ENCODE peak calls at places on chromosome 18, in four cellular contexts. One of them, this sample, is unnamed.

GRCh38 chr18:36066001-36066400 is 1.4 kb downstream of the RPRD1A start:
- DNase-seq in IMR-90: peak
- DNase-seq in neuronal stem cell: no peak
- DNase-seq in adipocyte: peak
- DNase-seq in this sample: peak

GRCh38 chr18:55280515-55280914 is 307.5 kb downstream of the TCF4 start:
- DNase-seq in adipocyte: no peak
- DNase-seq in neuronal stem cell: no peak
- DNase-seq in IMR-90: peak
- DNase-seq in this sample: no peak

GRCh38 chr18:54946149-54946581 is 13.1 kb downstream of the CCDC68 start:
- DNase-seq in adipocyte: peak
- DNase-seq in neuronal stem cell: no peak
- DNase-seq in IMR-90: peak
- DNase-seq in this sample: peak

GRCh38 chr18:76227759-76228158 is 267.3 kb downstream of the ZNF516 start:
- DNase-seq in adipocyte: no peak
- DNase-seq in IMR-90: no peak
- DNase-seq in neuronal stem cell: no peak
- DNase-seq in this sample: no peak

GRCh38 chr18:986552-986951 is 81.9 kb downstream of the ADCYAP1 start:
- DNase-seq in neuronal stem cell: no peak
- DNase-seq in IMR-90: no peak
- DNase-seq in adipocyte: no peak
- DNase-seq in this sample: no peak

GRCh38 chr18:70128271-70128670 is 77.2 kb downstream of the RTTN start:
- DNase-seq in IMR-90: no peak
- DNase-seq in neuronal stem cell: no peak
- DNase-seq in adipocyte: no peak
- DNase-seq in this sample: no peak

GRCh38 chr18:55326134-55326533 is 261.9 kb downstream of the TCF4 start:
- DNase-seq in IMR-90: no peak
- DNase-seq in neuronal stem cell: no peak
- DNase-seq in adipocyte: no peak
- DNase-seq in this sample: no peak

GRCh38 chr18:3037423-3037915 is 24.5 kb upstream of the LPIN2 start:
- DNase-seq in neuronal stem cell: no peak
- DNase-seq in IMR-90: peak
- DNase-seq in adipocyte: peak
- DNase-seq in this sample: peak

GRCh38 chr18:24930974-24931373 is 421.0 kb downstream of the ZNF521 start:
- DNase-seq in adipocyte: no peak
- DNase-seq in neuronal stem cell: no peak
- DNase-seq in IMR-90: no peak
- DNase-seq in this sample: no peak

GRCh38 chr18:34595673-34596072 is 114.4 kb upstream of the DTNA start:
- DNase-seq in adipocyte: peak
- DNase-seq in IMR-90: peak
- DNase-seq in neuronal stem cell: no peak
- DNase-seq in this sample: peak

GRCh38 chr18:46333371-46334199 is 229.4 kb downstream of the HAUS1 start:
- DNase-seq in adipocyte: peak
- DNase-seq in neuronal stem cell: peak
- DNase-seq in IMR-90: no peak
- DNase-seq in this sample: peak

GRCh38 chr18:23274638-23275482 is 139.6 kb downstream of the CABLES1 start:
- DNase-seq in neuronal stem cell: no peak
- DNase-seq in adipocyte: no peak
- DNase-seq in IMR-90: no peak
- DNase-seq in this sample: no peak

GRCh38 chr18:37253424-37254255 is 312.0 kb downstream of the CELF4 start:
- DNase-seq in IMR-90: no peak
- DNase-seq in neuronal stem cell: peak
- DNase-seq in adipocyte: peak
- DNase-seq in this sample: no peak

GRCh38 chr18:44700652-44701051 is 20.0 kb downstream of the SETBP1 start:
- DNase-seq in IMR-90: no peak
- DNase-seq in neuronal stem cell: no peak
- DNase-seq in adipocyte: no peak
- DNase-seq in this sample: peak

GRCh38 chr18:11320981-11321380 is 171.6 kb upstream of the PIEZO2 start:
- DNase-seq in adipocyte: peak
- DNase-seq in neuronal stem cell: no peak
- DNase-seq in IMR-90: peak
- DNase-seq in this sample: peak

GRCh38 chr18:38006541-38006940 is 440.9 kb upstream of the CELF4 start:
- DNase-seq in adipocyte: no peak
- DNase-seq in IMR-90: no peak
- DNase-seq in neuronal stem cell: no peak
- DNase-seq in this sample: no peak

GRCh38 chr18:76801567-76802505 is 20.5 kb upstream of the ZNF236 start:
- DNase-seq in IMR-90: peak
- DNase-seq in neuronal stem cell: peak
- DNase-seq in adipocyte: peak
- DNase-seq in this sample: peak

GRCh38 chr18:50926521-50926920 is 41.3 kb upstream of the ELAC1 start:
- DNase-seq in adipocyte: no peak
- DNase-seq in neuronal stem cell: no peak
- DNase-seq in IMR-90: no peak
- DNase-seq in this sample: no peak

GRCh38 chr18:53698907-53699306 is 525.6 kb downstream of the MBD2 start:
- DNase-seq in neuronal stem cell: peak
- DNase-seq in IMR-90: no peak
- DNase-seq in adipocyte: peak
- DNase-seq in this sample: no peak

GRCh38 chr18:3604626-3605408 is 154.8 kb downstream of the TGIF1 start:
- DNase-seq in neuronal stem cell: no peak
- DNase-seq in adipocyte: peak
- DNase-seq in IMR-90: peak
- DNase-seq in this sample: peak

GRCh38 chr18:59051470-59052165 is 88.1 kb upstream of the SEC11C start:
- DNase-seq in neuronal stem cell: no peak
- DNase-seq in adipocyte: peak
- DNase-seq in IMR-90: no peak
- DNase-seq in this sample: peak

GRCh38 chr18:12403601-12404506 is 3.9 kb upstream of the PRELID3A start:
- DNase-seq in adipocyte: peak
- DNase-seq in neuronal stem cell: no peak
- DNase-seq in IMR-90: peak
- DNase-seq in this sample: peak

GRCh38 chr18:42187611-42188378 is 232.8 kb downstream of the PIK3C3 start:
- DNase-seq in neuronal stem cell: no peak
- DNase-seq in adipocyte: no peak
- DNase-seq in IMR-90: no peak
- DNase-seq in this sample: peak

GRCh38 chr18:56565596-56566355 is 72.6 kb downstream of the TXNL1 start:
- DNase-seq in neuronal stem cell: no peak
- DNase-seq in IMR-90: peak
- DNase-seq in adipocyte: peak
- DNase-seq in this sample: peak

GRCh38 chr18:55322176-55322735 is 265.7 kb downstream of the TCF4 start:
- DNase-seq in adipocyte: peak
- DNase-seq in neuronal stem cell: peak
- DNase-seq in IMR-90: peak
- DNase-seq in this sample: peak

GRCh38 chr18:25072205-25072604 is 279.8 kb downstream of the ZNF521 start:
- DNase-seq in adipocyte: no peak
- DNase-seq in neuronal stem cell: no peak
- DNase-seq in IMR-90: no peak
- DNase-seq in this sample: no peak

GRCh38 chr18:57376503-57376902 is 24.1 kb downstream of the ST8SIA3 start:
- DNase-seq in IMR-90: no peak
- DNase-seq in neuronal stem cell: no peak
- DNase-seq in adipocyte: no peak
- DNase-seq in this sample: no peak

GRCh38 chr18:56815926-56816325 is 164.8 kb downstream of the WDR7 start:
- DNase-seq in IMR-90: no peak
- DNase-seq in neuronal stem cell: no peak
- DNase-seq in adipocyte: peak
- DNase-seq in this sample: no peak

GRCh38 chr18:59056706-59057492 is 82.8 kb upstream of the SEC11C start:
- DNase-seq in neuronal stem cell: peak
- DNase-seq in adipocyte: peak
- DNase-seq in IMR-90: peak
- DNase-seq in this sample: peak

GRCh38 chr18:45106331-45106774 is 425.7 kb downstream of the SETBP1 start:
- DNase-seq in IMR-90: no peak
- DNase-seq in neuronal stem cell: no peak
- DNase-seq in adipocyte: peak
- DNase-seq in this sample: peak

GRCh38 chr18:36514778-36515177 is 217.3 kb downstream of the FHOD3 start:
- DNase-seq in adipocyte: no peak
- DNase-seq in IMR-90: no peak
- DNase-seq in neuronal stem cell: peak
- DNase-seq in this sample: no peak

GRCh38 chr18:47191956-47192355 is 15.8 kb upstream of the IER3IP1 start:
- DNase-seq in IMR-90: peak
- DNase-seq in neuronal stem cell: no peak
- DNase-seq in adipocyte: no peak
- DNase-seq in this sample: no peak

GRCh38 chr18:48848641-48849143 is 102.1 kb downstream of the SMAD7 start:
- DNase-seq in neuronal stem cell: no peak
- DNase-seq in IMR-90: no peak
- DNase-seq in adipocyte: peak
- DNase-seq in this sample: peak

GRCh38 chr18:27363918-27364317 is 178.8 kb upstream of the CHST9 start:
- DNase-seq in neuronal stem cell: no peak
- DNase-seq in IMR-90: no peak
- DNase-seq in adipocyte: peak
- DNase-seq in this sample: no peak

GRCh38 chr18:21468514-21469164 is 131.9 kb downstream of the ESCO1 start:
- DNase-seq in adipocyte: no peak
- DNase-seq in neuronal stem cell: no peak
- DNase-seq in IMR-90: no peak
- DNase-seq in this sample: no peak

GRCh38 chr18:21479721-21480120 is 120.8 kb downstream of the ESCO1 start:
- DNase-seq in neuronal stem cell: no peak
- DNase-seq in adipocyte: no peak
- DNase-seq in IMR-90: no peak
- DNase-seq in this sample: no peak

GRCh38 chr18:21474621-21475020 is 125.9 kb downstream of the ESCO1 start:
- DNase-seq in neuronal stem cell: no peak
- DNase-seq in IMR-90: no peak
- DNase-seq in adipocyte: no peak
- DNase-seq in this sample: no peak
- H3K9ac ChIP-seq in neuronal stem cell: no peak
- H3K9ac ChIP-seq in IMR-90: no peak
- H3K9ac ChIP-seq in adipocyte: no peak
- H3K9ac ChIP-seq in this sample: no peak

DNA sequence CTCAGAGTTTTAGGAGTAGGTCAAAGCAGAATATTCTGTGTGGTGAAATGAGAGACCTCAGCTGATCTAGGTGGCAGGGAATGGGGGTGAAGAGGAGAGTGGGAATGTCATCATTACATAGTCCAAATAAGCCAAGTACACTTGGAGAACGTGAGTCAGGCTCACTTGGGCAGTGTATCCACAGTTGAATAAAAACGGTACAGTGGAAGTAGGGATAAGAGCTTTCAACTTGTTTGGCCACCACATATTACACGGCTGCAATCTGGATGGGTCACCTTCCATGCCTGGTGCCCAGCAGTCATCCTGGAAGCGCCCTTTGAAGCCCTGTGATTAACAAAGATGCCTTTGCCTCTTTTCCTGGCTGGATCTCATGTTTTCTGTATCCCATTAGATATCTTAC is 28.6 kb downstream of the MIB1 start:
- DNase-seq in neuronal stem cell: no peak
- DNase-seq in adipocyte: no peak
- DNase-seq in IMR-90: no peak
- DNase-seq in this sample: no peak
- H3K9ac ChIP-seq in neuronal stem cell: no peak
- H3K9ac ChIP-seq in adipocyte: no peak
- H3K9ac ChIP-seq in IMR-90: no peak
- H3K9ac ChIP-seq in this sample: no peak

DNA sequence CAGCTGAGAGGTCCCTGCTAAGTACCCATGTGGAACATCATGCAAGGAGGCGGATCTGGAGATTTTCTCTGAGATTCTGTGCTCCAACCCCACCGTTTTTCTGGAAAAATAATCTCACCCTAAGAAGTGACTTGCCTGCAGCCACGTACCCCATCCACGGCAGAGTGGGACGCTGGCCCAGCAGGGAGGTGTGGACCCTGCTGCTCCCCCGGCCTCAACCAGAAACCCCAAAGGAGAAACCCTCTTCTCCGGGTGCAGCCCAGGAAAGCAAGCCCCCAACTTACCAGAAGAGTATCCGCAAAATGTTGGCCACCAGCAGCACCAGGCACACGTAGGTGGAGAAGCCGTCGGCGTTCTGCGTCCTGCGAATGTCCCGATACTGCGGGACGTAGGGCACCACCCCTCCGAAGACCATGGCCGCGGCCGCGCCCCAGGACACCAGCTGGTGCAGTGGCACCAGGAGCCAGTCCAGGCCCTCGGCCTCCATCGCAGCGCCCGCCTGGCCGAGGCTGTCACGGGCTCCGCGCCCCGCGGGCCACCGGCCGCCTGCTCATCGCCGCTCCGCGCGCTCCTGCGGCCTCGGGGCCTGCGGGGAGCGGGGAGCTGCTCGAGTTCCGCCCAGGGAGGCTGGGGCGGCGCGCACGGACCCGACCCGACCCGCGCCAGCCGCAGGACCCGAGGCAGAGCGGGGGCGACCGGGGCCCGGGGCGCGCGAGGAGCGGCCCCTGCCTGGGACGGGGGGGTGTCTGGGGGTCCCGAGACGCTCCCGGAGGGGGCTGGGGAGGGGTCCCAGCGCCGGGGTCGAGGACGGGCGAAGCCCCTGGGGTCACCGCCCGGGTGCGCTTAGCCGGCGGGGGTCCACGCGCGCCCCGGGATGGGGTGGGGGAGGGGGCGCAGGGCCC is 762 bp downstream of the SLC66A2 start:
- DNase-seq in neuronal stem cell: no peak
- DNase-seq in IMR-90: peak
- DNase-seq in adipocyte: peak
- DNase-seq in this sample: no peak
- H3K9ac ChIP-seq in neuronal stem cell: peak
- H3K9ac ChIP-seq in IMR-90: peak
- H3K9ac ChIP-seq in adipocyte: peak
- H3K9ac ChIP-seq in this sample: peak

GRCh38 chr18:31439807-31440325 is 7.7 kb upstream of the DSG3 start:
- DNase-seq in neuronal stem cell: no peak
- DNase-seq in adipocyte: no peak
- DNase-seq in IMR-90: no peak
- DNase-seq in this sample: no peak
- H3K9ac ChIP-seq in neuronal stem cell: no peak
- H3K9ac ChIP-seq in adipocyte: no peak
- H3K9ac ChIP-seq in IMR-90: no peak
- H3K9ac ChIP-seq in this sample: no peak

GRCh38 chr18:8828798-8829197 is 123.4 kb downstream of the MTCL1 start:
- DNase-seq in IMR-90: no peak
- DNase-seq in adipocyte: no peak
- DNase-seq in neuronal stem cell: no peak
- DNase-seq in this sample: no peak
- H3K9ac ChIP-seq in IMR-90: no peak
- H3K9ac ChIP-seq in adipocyte: no peak
- H3K9ac ChIP-seq in neuronal stem cell: no peak
- H3K9ac ChIP-seq in this sample: no peak